ENCODE peak calls at places on chromosomes 1 and 21, in eight cellular contexts. O, Z, P, S, I, E, Y and V are unnamed samples.

GRCh38 chr1:192846950-192847349 is 38.1 kb downstream of the RGS2 start:
- DNase-seq in Z (no peak), I (no peak), O (no peak), E (no peak), P (no peak), S (no peak), Y (no peak), V (no peak)

GRCh38 chr1:89836252-89836996 is 15.6 kb downstream of the LRRC8D start:
- DNase-seq in O (no peak), I (no peak), P (no peak), Y (no peak), E (no peak), S (no peak), Z (no peak), V (no peak)

GRCh38 chr1:60904079-60904852 is 178.1 kb upstream of the NFIA start:
- DNase-seq in E (no peak), Y (no peak), Z (no peak), P (no peak), O (peak), S (no peak), I (no peak), V (no peak)

GRCh38 chr1:1915911-1916835 is 1.1 kb downstream of the CALML6 start:
- DNase-seq in E (no peak), Y (peak), Z (no peak), I (no peak), O (no peak), S (no peak), P (no peak), V (no peak)

GRCh38 chr1:91683598-91683951 is 182.9 kb downstream of the CDC7 start:
- DNase-seq in I (no peak), O (no peak), Z (no peak), Y (no peak), S (no peak), P (no peak), E (no peak), V (no peak)

GRCh38 chr1:26723013-26723991 is 27.5 kb downstream of the ARID1A start:
- DNase-seq in O (peak), Y (peak), E (peak), I (peak), S (peak), Z (peak), P (peak), V (peak)

GRCh38 chr1:39044762-39045161 is 18.6 kb downstream of the NDUFS5 start:
- DNase-seq in O (no peak), P (peak), S (no peak), I (no peak), Z (no peak), E (no peak), Y (no peak), V (no peak)

GRCh38 chr1:186535388-186536133 is 74.6 kb upstream of the PDC start:
- DNase-seq in E (no peak), I (peak), Z (no peak), S (no peak), P (no peak), Y (no peak), O (peak), V (no peak)

GRCh38 chr1:8423702-8424538 is 106.0 kb downstream of the SLC45A1 start:
- DNase-seq in Y (peak), S (peak), I (peak), Z (peak), O (peak), P (peak), E (peak), V (peak)

GRCh38 chr1:228837817-228838716 is 102.8 kb downstream of the RHOU start:
- DNase-seq in P (peak), E (peak), S (peak), Y (peak), I (peak), Z (no peak), O (peak), V (no peak)

GRCh38 chr1:22673486-22674409 is 20.7 kb downstream of the C1QB start:
- DNase-seq in P (peak), E (no peak), S (peak), Z (peak), Y (no peak), I (peak), O (peak), V (peak)

GRCh38 chr1:201184734-201185453 is 5.7 kb upstream of the IGFN1 start:
- DNase-seq in Y (no peak), E (peak), P (peak), S (peak), I (peak), Z (peak), O (peak), V (peak)
- TF ChIP-seq CTCF in Y (no peak), E (peak), P (peak), S (peak), I (peak), Z (peak), O (peak), V (peak)

GRCh38 chr21:41589620-41590175 is 81.7 kb upstream of the TMPRSS2 start:
- DNase-seq in Z (no peak), I (no peak), O (no peak), P (no peak), Y (no peak), E (no peak), S (no peak), V (no peak)

GRCh38 chr21:41585199-41585994 is 77.4 kb upstream of the TMPRSS2 start:
- DNase-seq in S (no peak), Y (no peak), P (no peak), O (no peak), I (no peak), Z (no peak), E (no peak), V (no peak)

GRCh38 chr21:41584603-41585176 is 76.7 kb upstream of the TMPRSS2 start:
- DNase-seq in P (no peak), Z (no peak), Y (no peak), O (no peak), S (no peak), E (no peak), I (no peak), V (no peak)

GRCh38 chr21:41593051-41593783 is 85.3 kb upstream of the TMPRSS2 start:
- DNase-seq in I (no peak), S (no peak), P (no peak), O (no peak), Y (no peak), Z (no peak), E (peak), V (no peak)

GRCh38 chr21:41589131-41589530 is 81.2 kb upstream of the TMPRSS2 start:
- DNase-seq in O (no peak), S (no peak), I (no peak), Y (no peak), Z (no peak), P (no peak), E (no peak), V (no peak)
- TF ChIP-seq CTCF in O (no peak), S (no peak), I (no peak), Y (no peak), Z (no peak), P (no peak), E (no peak), V (no peak)

DNA sequence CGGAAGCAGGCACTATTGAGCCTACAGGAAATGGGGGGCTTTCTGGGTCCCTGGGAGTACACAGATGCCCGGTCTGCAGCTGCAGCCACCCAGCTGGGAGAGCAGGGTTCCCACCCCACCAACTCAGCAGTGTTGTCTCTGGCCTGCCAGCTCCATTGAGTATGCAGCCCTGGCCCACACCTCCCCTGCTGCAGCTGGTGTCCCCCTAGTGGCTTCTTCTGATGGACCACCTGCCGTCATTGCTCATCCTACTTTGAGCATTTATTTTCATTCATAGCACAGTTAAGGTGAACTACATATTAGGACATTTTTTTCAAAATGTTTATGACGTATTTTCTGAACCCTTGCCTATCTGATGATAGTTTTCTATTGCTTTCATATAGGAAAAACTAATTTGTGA is 189.8 kb upstream of the LYPLAL1 start:
- DNase-seq in O (no peak), S (no peak), P (peak), I (no peak), E (no peak), Z (peak), Y (no peak), V (no peak)
- TF ChIP-seq CTCF in O (peak), S (no peak), P (peak), I (peak), E (no peak), Z (peak), Y (no peak), V (peak)

DNA sequence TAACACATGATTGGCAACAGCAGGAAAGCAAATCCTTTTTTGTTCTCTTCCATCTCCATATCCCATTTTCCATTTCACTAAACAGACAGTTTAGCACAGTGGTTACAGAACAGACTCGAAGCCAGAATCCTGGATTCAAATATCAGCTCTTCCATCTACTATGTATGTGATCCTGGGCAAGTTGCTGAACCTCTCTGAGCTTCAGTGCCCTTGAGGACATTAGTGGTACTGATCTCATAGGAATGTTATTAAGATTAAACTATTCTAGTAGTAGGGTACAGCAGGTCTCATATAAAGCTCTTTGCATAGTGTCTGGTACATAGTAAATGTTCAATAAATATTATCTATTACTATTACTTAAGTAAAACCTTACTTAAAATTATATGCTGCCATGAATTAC is 13.8 kb upstream of the HHIPL2 start:
- DNase-seq in Z (no peak), S (no peak), O (no peak), P (no peak), I (no peak), E (no peak), Y (no peak), V (no peak)
- TF ChIP-seq CTCF in Z (no peak), S (no peak), O (no peak), P (no peak), I (no peak), E (no peak), Y (no peak), V (peak)

GRCh38 chr1:212760126-212760823 is 31.3 kb downstream of the NSL1 start:
- DNase-seq in S (peak), I (no peak), E (peak), Y (no peak), O (no peak), P (peak), Z (peak), V (no peak)
- TF ChIP-seq CTCF in S (peak), I (peak), E (no peak), Y (no peak), O (peak), P (peak), Z (peak), V (peak)

GRCh38 chr1:63773815-63774616 is at the start of gene ROR1:
- DNase-seq in E (peak), S (peak), Z (peak), I (peak), P (peak), O (peak), Y (peak), V (peak)
- TF ChIP-seq CTCF in E (no peak), S (peak), Z (peak), I (peak), P (no peak), O (peak), Y (peak), V (peak)